ENCODE peak calls at places on chromosomes 16 and 17, in eight cellular contexts. L is BJ, R is thoracic aorta, C is GM23338, M is pancreas, O is A549, B is AG04450, U is mucosa of descending colon. K is an unnamed sample.

GRCh38 chr17:50346313-50347086 is 574 bp downstream of the XYLT2 start:
- DNase-seq in U (peak; percentile 81), B (no peak), M (peak; percentile 87), O (peak; percentile 60), C (peak; percentile 75), R (no peak), L (no peak), K (no peak)

GRCh38 chr17:10754109-10754508 is 24.3 kb upstream of the TMEM220 start:
- DNase-seq in B (no peak), R (no peak), U (no peak), M (no peak), O (peak; percentile 72), C (peak; percentile 91), L (no peak), K (no peak)

GRCh38 chr17:73962308-73962707 is 241.2 kb upstream of the RPL38 start:
- DNase-seq in M (no peak), B (no peak), R (no peak), C (no peak), O (no peak), U (no peak), L (no peak), K (no peak)

GRCh38 chr17:49873466-49873865 is 25.6 kb upstream of the TAC4 start:
- DNase-seq in O (no peak), B (no peak), U (no peak), M (no peak), C (no peak), R (no peak), L (no peak), K (no peak)

GRCh38 chr17:50209472-50210248 is 8.2 kb upstream of the COL1A1 start:
- DNase-seq in M (peak; percentile 73), B (peak; percentile 100), U (peak; percentile 88), O (no peak), R (peak; percentile 83), L (peak; percentile 100), C (peak; percentile 80), K (peak; percentile 98)

GRCh38 chr16:30660424-30661251 is 2.4 kb downstream of the FBRS start:
- DNase-seq in L (no peak), O (no peak), B (no peak), U (peak; percentile 82), M (no peak), R (no peak), C (no peak), K (no peak)

GRCh38 chr16:67170948-67171649 is 761 bp downstream of the NOL3 start:
- DNase-seq in O (peak; percentile 41), M (no peak), R (no peak), B (no peak), L (no peak), U (no peak), C (no peak), K (no peak)

GRCh38 chr17:52041123-52041617 is 117.3 kb downstream of the CA10 start:
- DNase-seq in L (no peak), U (no peak), B (no peak), C (no peak), M (no peak), O (no peak), R (no peak), K (no peak)

GRCh38 chr17:9002610-9003354 is 18.5 kb upstream of the NTN1 start:
- DNase-seq in R (no peak), L (no peak), B (no peak), M (peak; percentile 71), O (peak; percentile 75), U (peak; percentile 48), C (peak; percentile 67), K (no peak)

GRCh38 chr16:88735121-88735520 is 28.8 kb downstream of the CTU2 start:
- DNase-seq in R (no peak), B (no peak), L (no peak), M (no peak), O (no peak), C (no peak), U (no peak), K (no peak)
- TF ChIP-seq CTCF in R (no peak), B (no peak), L (no peak), M (no peak), O (no peak), C (no peak), U (no peak), K (no peak)

GRCh38 chr16:12901204-12901596 is 198 bp upstream of the SHISA9 start:
- DNase-seq in U (no peak), O (no peak), B (no peak), M (peak; percentile 68), L (no peak), C (peak; percentile 93), R (no peak), K (no peak)
- H3K4me3 ChIP-seq in U (no peak overlapping the region), O (no peak overlapping the region), B (no peak overlapping the region), M (peak overlapping the region; percentile 30), L (no peak overlapping the region), C (peak overlapping the region; percentile 99), R (peak overlapping the region; percentile 19), K (no peak overlapping the region)

DNA sequence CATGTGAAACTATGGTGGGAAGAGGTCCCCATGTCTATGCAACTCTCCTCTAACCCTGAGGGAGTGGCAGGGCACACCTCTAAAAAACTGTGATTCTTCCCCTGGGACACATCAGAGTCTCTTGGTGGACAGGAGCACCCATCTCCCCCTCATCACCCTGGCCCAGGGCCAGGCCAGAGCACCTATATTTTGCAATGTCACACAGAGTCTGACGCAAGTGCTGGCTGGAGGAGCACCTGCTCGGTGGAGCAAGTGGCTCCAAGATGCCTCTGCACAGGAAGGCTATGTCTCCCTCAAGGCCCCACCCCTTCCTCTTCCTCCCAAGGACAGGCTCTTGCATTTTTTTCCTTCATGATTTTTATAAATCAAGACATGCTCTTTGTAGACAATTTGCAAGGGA is 13.3 kb downstream of the SNN start:
- DNase-seq in O (no peak), M (no peak), L (no peak), U (no peak), C (no peak), B (no peak), R (no peak), K (no peak)
- TF ChIP-seq CTCF in O (no peak), M (no peak), L (no peak), U (no peak), C (no peak), B (no peak), R (no peak), K (no peak)

DNA sequence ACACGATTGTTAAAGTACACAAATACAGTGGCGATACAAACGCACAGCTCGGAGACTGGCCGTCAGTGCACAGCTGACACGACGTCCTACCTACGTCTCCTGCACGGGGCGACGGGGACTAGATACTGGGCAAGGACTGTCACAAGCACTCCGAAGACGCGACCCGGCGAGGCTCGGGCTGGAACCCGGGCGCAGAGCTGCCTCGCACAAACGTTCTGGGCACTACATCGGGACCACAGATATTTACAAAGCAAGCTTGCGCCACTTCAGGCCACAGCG is 13.8 kb downstream of the SLC16A3 start:
- DNase-seq in C (no peak), M (no peak), O (no peak), U (peak; percentile 60), R (no peak), L (no peak), B (no peak), K (no peak)
- H3K4me3 ChIP-seq in C (no peak overlapping the region), M (no peak overlapping the region), O (peak overlapping the region; percentile 12), U (no peak overlapping the region), R (no peak overlapping the region), L (no peak overlapping the region), B (no peak overlapping the region), K (no peak overlapping the region)

GRCh38 chr17:40561871-40562611 is 3.2 kb downstream of the CCR7 start:
- DNase-seq in B (no peak), L (no peak), C (no peak), R (no peak), O (no peak), U (no peak), M (peak; percentile 19), K (no peak)
- TF ChIP-seq CTCF in B (peak; percentile 28), L (peak; percentile 19), C (no peak), R (no peak), O (no peak), U (no peak), M (no peak), K (no peak)

DNA sequence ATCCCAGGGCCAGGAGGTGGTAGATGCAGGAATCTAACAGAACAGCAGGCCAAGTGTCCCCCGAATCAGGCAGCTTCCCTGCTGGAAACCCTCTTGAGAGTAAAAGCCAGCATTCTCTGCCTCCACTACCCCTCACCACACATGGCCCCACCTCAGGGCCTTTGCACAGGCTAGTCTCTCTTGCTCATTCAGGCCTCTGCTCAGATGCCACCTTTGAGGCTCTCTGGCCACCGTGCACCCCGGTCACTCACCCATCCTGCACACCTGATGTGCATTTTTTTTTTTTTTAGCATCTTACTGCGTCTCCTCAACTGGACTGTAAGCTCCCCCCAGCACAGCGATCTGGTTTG is 34.5 kb upstream of the GSE1 start:
- DNase-seq in L (no peak), O (no peak), M (no peak), U (no peak), B (no peak), C (peak; percentile 46), R (no peak), K (no peak)
- H3K4me3 ChIP-seq in L (no peak overlapping the region), O (no peak overlapping the region), M (no peak overlapping the region), U (no peak overlapping the region), B (no peak overlapping the region), C (peak overlapping the region; percentile 44), R (no peak overlapping the region), K (no peak overlapping the region)